ENCODE peak calls at places on chromosomes 6 and 20, in seven cellular contexts. F is AG20443, A is ascending aorta, J is ecto neural progenitor cell, E is mesendoderm, C is HTR-8/SVneo, M is esophagus muscularis mucosa. B is an unnamed sample.

GRCh38 chr20:43460830-43461200 is 3.1 kb downstream of the SRSF6 start:
- DNase-seq in F (no peak), A (peak; percentile 21), J (no peak), E (no peak), C (no peak), M (no peak), B (no peak)

GRCh38 chr6:37058084-37058586 is 52.7 kb downstream of the FGD2 start:
- DNase-seq in F (peak; percentile 61), A (no peak), J (no peak), E (no peak), C (no peak), M (no peak), B (no peak)

GRCh38 chr6:1335367-1336037 is 23.6 kb downstream of the FOXQ1 start:
- DNase-seq in F (peak; percentile 85), A (no peak), J (no peak), E (peak; percentile 81), C (no peak), M (peak; percentile 92), B (no peak)

GRCh38 chr20:4871486-4871885 is 129.8 kb downstream of the SLC23A2 start:
- DNase-seq in F (no peak), A (no peak), J (no peak), E (no peak), C (no peak), M (no peak), B (no peak)

GRCh38 chr6:105024803-105025202 is 67.9 kb downstream of the LIN28B start:
- DNase-seq in F (no peak), A (no peak), J (no peak), E (peak; percentile 50), C (no peak), M (no peak), B (no peak)

GRCh38 chr6:102023977-102024657 is 630.6 kb downstream of the GRIK2 start:
- DNase-seq in F (no peak), A (no peak), J (no peak), E (no peak), C (no peak), M (no peak), B (no peak)

GRCh38 chr20:3980260-3981131 is 34.9 kb downstream of the RNF24 start:
- DNase-seq in F (peak; percentile 57), A (no peak), J (no peak), E (peak; percentile 31), C (peak; percentile 60), M (no peak), B (no peak)

GRCh38 chr20:41018153-41018552 is 10.5 kb upstream of the TOP1 start:
- DNase-seq in F (no peak), A (peak; percentile 9), J (no peak), E (no peak), C (no peak), M (no peak), B (no peak)

GRCh38 chr6:150290429-150290828 is 78.4 kb upstream of the IYD start:
- DNase-seq in F (peak; percentile 89), A (no peak), J (no peak), E (no peak), C (no peak), M (no peak), B (no peak)

GRCh38 chr6:20433929-20434328 is 32.2 kb downstream of the E2F3 start:
- DNase-seq in F (no peak), A (no peak), J (no peak), E (no peak), C (no peak), M (no peak), B (no peak)

GRCh38 chr6:16140607-16141006 is 11.7 kb downstream of the MYLIP start:
- DNase-seq in F (no peak), A (no peak), J (no peak), E (no peak), C (no peak), M (no peak), B (no peak)

GRCh38 chr6:49326337-49326736 is 136.7 kb downstream of the MMUT start:
- DNase-seq in F (peak; percentile 36), A (no peak), J (no peak), E (no peak), C (peak; percentile 19), M (no peak), B (no peak)

GRCh38 chr6:51489133-51489532 is 598.3 kb downstream of the PKHD1 start:
- DNase-seq in F (no peak), A (no peak), J (no peak), E (no peak), C (no peak), M (no peak), B (no peak)

GRCh38 chr6:157148391-157149323 is 174.7 kb downstream of the TMEM242 start:
- DNase-seq in F (peak; percentile 91), A (peak; percentile 89), J (no peak), E (peak; percentile 60), C (peak; percentile 81), M (no peak), B (peak; percentile 82)

GRCh38 chr6:166625356-166625755 is 1.7 kb downstream of the RPS6KA2 start:
- DNase-seq in F (no peak), A (no peak), J (no peak), E (no peak), C (no peak), M (no peak), B (no peak)

GRCh38 chr20:48621256-48622078 is 206.3 kb downstream of the PREX1 start:
- DNase-seq in F (peak; percentile 48), A (no peak), J (no peak), E (no peak), C (peak; percentile 63), M (no peak), B (no peak)

B was measured in frontal cortex.